ENCODE peak calls at places on chromosomes 1 and 21, in nine cellular contexts. One of them, this sample, is unnamed.

GRCh38 chr1:15210651-15211390 is 36.2 kb upstream of the FHAD1 start:
- DNase-seq in Panc1: no peak
- DNase-seq in adrenal gland: no peak
- DNase-seq in IMR-90: no peak
- DNase-seq in breast epithelium: no peak
- DNase-seq in CD8-positive, alpha-beta memory T cell: no peak
- DNase-seq in CD8-positive, alpha-beta T cell: no peak
- DNase-seq in body of pancreas: no peak
- DNase-seq in neuronal stem cell: no peak
- DNase-seq in this sample: no peak

GRCh38 chr21:17003763-17004373 is 509.0 kb upstream of the CXADR start:
- DNase-seq in CD8-positive, alpha-beta T cell: no peak
- DNase-seq in neuronal stem cell: no peak
- DNase-seq in adrenal gland: no peak
- DNase-seq in CD8-positive, alpha-beta memory T cell: no peak
- DNase-seq in body of pancreas: no peak
- DNase-seq in Panc1: no peak
- DNase-seq in breast epithelium: no peak
- DNase-seq in IMR-90: peak; percentile 3
- DNase-seq in this sample: no peak

GRCh38 chr1:42971848-42972291 is 13.2 kb upstream of the SLC2A1 start:
- DNase-seq in breast epithelium: no peak
- DNase-seq in adrenal gland: no peak
- DNase-seq in IMR-90: peak; percentile 94
- DNase-seq in CD8-positive, alpha-beta memory T cell: no peak
- DNase-seq in body of pancreas: no peak
- DNase-seq in Panc1: no peak
- DNase-seq in neuronal stem cell: no peak
- DNase-seq in CD8-positive, alpha-beta T cell: no peak
- DNase-seq in this sample: no peak

GRCh38 chr1:53255031-53255430 is 16.7 kb upstream of the MAGOH start:
- DNase-seq in breast epithelium: no peak
- DNase-seq in CD8-positive, alpha-beta memory T cell: no peak
- DNase-seq in body of pancreas: no peak
- DNase-seq in CD8-positive, alpha-beta T cell: no peak
- DNase-seq in IMR-90: no peak
- DNase-seq in Panc1: no peak
- DNase-seq in adrenal gland: no peak
- DNase-seq in neuronal stem cell: no peak
- DNase-seq in this sample: no peak

GRCh38 chr1:87115317-87115885 is 201.0 kb downstream of the HS2ST1 start:
- DNase-seq in Panc1: no peak
- DNase-seq in IMR-90: peak; percentile 85
- DNase-seq in adrenal gland: no peak
- DNase-seq in body of pancreas: no peak
- DNase-seq in CD8-positive, alpha-beta memory T cell: no peak
- DNase-seq in neuronal stem cell: no peak
- DNase-seq in CD8-positive, alpha-beta T cell: no peak
- DNase-seq in breast epithelium: no peak
- DNase-seq in this sample: peak; percentile 49

GRCh38 chr1:63732666-63733065 is 41.2 kb upstream of the ROR1 start:
- DNase-seq in breast epithelium: no peak
- DNase-seq in body of pancreas: no peak
- DNase-seq in CD8-positive, alpha-beta T cell: no peak
- DNase-seq in Panc1: no peak
- DNase-seq in neuronal stem cell: no peak
- DNase-seq in CD8-positive, alpha-beta memory T cell: no peak
- DNase-seq in IMR-90: peak; percentile 44
- DNase-seq in adrenal gland: no peak
- DNase-seq in this sample: no peak

GRCh38 chr1:168360151-168360550 is 79.5 kb downstream of the TBX19 start:
- DNase-seq in breast epithelium: no peak
- DNase-seq in CD8-positive, alpha-beta memory T cell: no peak
- DNase-seq in body of pancreas: no peak
- DNase-seq in CD8-positive, alpha-beta T cell: no peak
- DNase-seq in adrenal gland: no peak
- DNase-seq in IMR-90: no peak
- DNase-seq in Panc1: no peak
- DNase-seq in neuronal stem cell: no peak
- DNase-seq in this sample: no peak

GRCh38 chr1:147700042-147700711 is 29.9 kb upstream of the ACP6 start:
- DNase-seq in breast epithelium: no peak
- DNase-seq in IMR-90: peak; percentile 64
- DNase-seq in adrenal gland: peak; percentile 81
- DNase-seq in neuronal stem cell: peak; percentile 50
- DNase-seq in CD8-positive, alpha-beta memory T cell: peak; percentile 40
- DNase-seq in CD8-positive, alpha-beta T cell: peak; percentile 71
- DNase-seq in body of pancreas: peak; percentile 83
- DNase-seq in Panc1: no peak
- DNase-seq in this sample: peak; percentile 59

GRCh38 chr1:212293579-212293978 is 8.4 kb downstream of the PPP2R5A start:
- DNase-seq in IMR-90: peak; percentile 38
- DNase-seq in CD8-positive, alpha-beta T cell: no peak
- DNase-seq in adrenal gland: no peak
- DNase-seq in Panc1: no peak
- DNase-seq in neuronal stem cell: no peak
- DNase-seq in body of pancreas: no peak
- DNase-seq in breast epithelium: no peak
- DNase-seq in CD8-positive, alpha-beta memory T cell: no peak
- DNase-seq in this sample: no peak

GRCh38 chr1:172762087-172762486 is 103.2 kb downstream of the FASLG start:
- DNase-seq in IMR-90: no peak
- DNase-seq in body of pancreas: no peak
- DNase-seq in adrenal gland: no peak
- DNase-seq in Panc1: no peak
- DNase-seq in CD8-positive, alpha-beta T cell: no peak
- DNase-seq in breast epithelium: no peak
- DNase-seq in neuronal stem cell: no peak
- DNase-seq in CD8-positive, alpha-beta memory T cell: no peak
- DNase-seq in this sample: no peak

GRCh38 chr1:57307382-57307781 is 116.5 kb downstream of the DAB1 start:
- DNase-seq in IMR-90: no peak
- DNase-seq in CD8-positive, alpha-beta T cell: peak; percentile 65
- DNase-seq in body of pancreas: no peak
- DNase-seq in adrenal gland: no peak
- DNase-seq in neuronal stem cell: no peak
- DNase-seq in Panc1: no peak
- DNase-seq in CD8-positive, alpha-beta memory T cell: peak; percentile 79
- DNase-seq in breast epithelium: no peak
- DNase-seq in this sample: no peak

GRCh38 chr1:85555867-85556577 is 24.5 kb upstream of the CCN1 start:
- DNase-seq in Panc1: no peak
- DNase-seq in IMR-90: no peak
- DNase-seq in CD8-positive, alpha-beta T cell: no peak
- DNase-seq in neuronal stem cell: no peak
- DNase-seq in adrenal gland: no peak
- DNase-seq in body of pancreas: no peak
- DNase-seq in CD8-positive, alpha-beta memory T cell: no peak
- DNase-seq in breast epithelium: no peak
- DNase-seq in this sample: no peak

GRCh38 chr1:203320546-203321272 is 15.4 kb downstream of the BTG2 start:
- DNase-seq in CD8-positive, alpha-beta memory T cell: peak; percentile 65
- DNase-seq in body of pancreas: peak; percentile 83
- DNase-seq in IMR-90: peak; percentile 63
- DNase-seq in CD8-positive, alpha-beta T cell: peak; percentile 87
- DNase-seq in Panc1: no peak
- DNase-seq in adrenal gland: no peak
- DNase-seq in neuronal stem cell: no peak
- DNase-seq in breast epithelium: peak; percentile 70
- DNase-seq in this sample: no peak

DNA sequence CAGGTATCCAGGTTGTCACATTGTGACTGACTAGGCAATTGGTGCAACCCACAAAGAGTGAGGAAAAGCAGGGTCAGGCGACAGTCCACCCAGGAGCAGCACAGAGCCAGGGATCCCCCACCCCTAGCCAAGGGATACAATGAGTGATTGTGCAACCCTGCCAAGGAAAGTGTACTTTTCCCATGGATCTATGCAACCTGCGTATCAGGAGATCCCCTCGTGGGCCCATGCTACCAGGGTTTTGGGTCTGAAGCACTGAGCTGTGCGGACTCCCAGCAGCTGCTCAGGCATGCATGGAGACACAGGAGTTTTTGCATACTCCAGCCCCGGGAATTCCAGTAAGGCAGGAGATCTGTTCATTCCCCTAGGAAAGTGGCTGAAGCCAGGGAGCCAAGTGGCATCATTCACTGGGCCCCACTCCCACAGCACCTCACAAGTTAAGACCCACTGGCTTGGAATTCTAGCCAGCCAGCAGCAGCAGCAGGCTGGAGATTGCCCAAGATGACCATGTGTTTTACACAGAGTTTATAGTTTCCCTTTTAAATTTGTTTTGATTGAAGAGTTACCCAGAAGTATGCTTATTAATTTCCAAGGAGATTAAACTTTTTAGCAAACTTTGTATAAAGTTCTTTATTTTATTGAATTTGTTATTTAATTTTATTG is 136.0 kb downstream of the LTN1 start:
- DNase-seq in breast epithelium: no peak
- DNase-seq in CD8-positive, alpha-beta T cell: no peak
- DNase-seq in adrenal gland: no peak
- DNase-seq in Panc1: no peak
- DNase-seq in neuronal stem cell: peak; percentile 1
- DNase-seq in IMR-90: no peak
- DNase-seq in body of pancreas: no peak
- DNase-seq in CD8-positive, alpha-beta memory T cell: no peak
- DNase-seq in this sample: no peak
- H3K36me3 ChIP-seq in breast epithelium: no peaks in the 10 kb centered on the region
- H3K36me3 ChIP-seq in CD8-positive, alpha-beta T cell: no peaks in the 10 kb centered on the region
- H3K36me3 ChIP-seq in adrenal gland: no peaks in the 10 kb centered on the region
- H3K36me3 ChIP-seq in Panc1: no peaks in the 10 kb centered on the region
- H3K36me3 ChIP-seq in neuronal stem cell: no peaks in the 10 kb centered on the region
- H3K36me3 ChIP-seq in IMR-90: no peaks in the 10 kb centered on the region
- H3K36me3 ChIP-seq in body of pancreas: no peaks in the 10 kb centered on the region
- H3K36me3 ChIP-seq in CD8-positive, alpha-beta memory T cell: no peaks in the 10 kb centered on the region
- H3K36me3 ChIP-seq in this sample: no peaks in the 10 kb centered on the region

GRCh38 chr1:97304366-97304765 is 582.8 kb downstream of the PTBP2 start:
- DNase-seq in CD8-positive, alpha-beta T cell: no peak
- DNase-seq in IMR-90: no peak
- DNase-seq in Panc1: no peak
- DNase-seq in neuronal stem cell: no peak
- DNase-seq in CD8-positive, alpha-beta memory T cell: no peak
- DNase-seq in breast epithelium: no peak
- DNase-seq in body of pancreas: no peak
- DNase-seq in adrenal gland: no peak
- DNase-seq in this sample: no peak
- H3K36me3 ChIP-seq in CD8-positive, alpha-beta T cell: no peaks in the 10 kb centered on the region
- H3K36me3 ChIP-seq in IMR-90: no peaks in the 10 kb centered on the region
- H3K36me3 ChIP-seq in Panc1: no peaks in the 10 kb centered on the region
- H3K36me3 ChIP-seq in neuronal stem cell: no peaks in the 10 kb centered on the region
- H3K36me3 ChIP-seq in CD8-positive, alpha-beta memory T cell: peaks cover 3% of the 10 kb centered on the region
- H3K36me3 ChIP-seq in breast epithelium: no peaks in the 10 kb centered on the region
- H3K36me3 ChIP-seq in body of pancreas: no peaks in the 10 kb centered on the region
- H3K36me3 ChIP-seq in adrenal gland: no peaks in the 10 kb centered on the region
- H3K36me3 ChIP-seq in this sample: no peaks in the 10 kb centered on the region

GRCh38 chr1:156598125-156598524 is 3.2 kb downstream of the GPATCH4 start:
- DNase-seq in CD8-positive, alpha-beta memory T cell: no peak
- DNase-seq in IMR-90: no peak
- DNase-seq in neuronal stem cell: no peak
- DNase-seq in Panc1: no peak
- DNase-seq in breast epithelium: no peak
- DNase-seq in body of pancreas: no peak
- DNase-seq in CD8-positive, alpha-beta T cell: no peak
- DNase-seq in adrenal gland: no peak
- DNase-seq in this sample: no peak
- H3K36me3 ChIP-seq in CD8-positive, alpha-beta memory T cell: peaks cover 24% of the 10 kb centered on the region
- H3K36me3 ChIP-seq in IMR-90: peaks cover 33% of the 10 kb centered on the region
- H3K36me3 ChIP-seq in neuronal stem cell: peaks cover 66% of the 10 kb centered on the region
- H3K36me3 ChIP-seq in Panc1: peaks cover 22% of the 10 kb centered on the region
- H3K36me3 ChIP-seq in breast epithelium: no peaks in the 10 kb centered on the region
- H3K36me3 ChIP-seq in body of pancreas: no peaks in the 10 kb centered on the region
- H3K36me3 ChIP-seq in CD8-positive, alpha-beta T cell: peaks cover 38% of the 10 kb centered on the region
- H3K36me3 ChIP-seq in adrenal gland: no peaks in the 10 kb centered on the region
- H3K36me3 ChIP-seq in this sample: peaks cover 19% of the 10 kb centered on the region

GRCh38 chr1:116767782-116768382 is 13.7 kb downstream of the CD2 start:
- DNase-seq in Panc1: no peak
- DNase-seq in breast epithelium: no peak
- DNase-seq in CD8-positive, alpha-beta memory T cell: no peak
- DNase-seq in neuronal stem cell: no peak
- DNase-seq in adrenal gland: no peak
- DNase-seq in body of pancreas: no peak
- DNase-seq in IMR-90: no peak
- DNase-seq in CD8-positive, alpha-beta T cell: no peak
- DNase-seq in this sample: no peak

GRCh38 chr1:116769561-116769977 is 15.3 kb downstream of the CD2 start:
- DNase-seq in adrenal gland: no peak
- DNase-seq in Panc1: no peak
- DNase-seq in body of pancreas: no peak
- DNase-seq in breast epithelium: no peak
- DNase-seq in CD8-positive, alpha-beta memory T cell: peak; percentile 56
- DNase-seq in neuronal stem cell: no peak
- DNase-seq in CD8-positive, alpha-beta T cell: peak; percentile 80
- DNase-seq in IMR-90: no peak
- DNase-seq in this sample: no peak

GRCh38 chr1:116766616-116767469 is 12.6 kb downstream of the CD2 start:
- DNase-seq in CD8-positive, alpha-beta T cell: peak; percentile 53
- DNase-seq in neuronal stem cell: no peak
- DNase-seq in CD8-positive, alpha-beta memory T cell: no peak
- DNase-seq in body of pancreas: no peak
- DNase-seq in adrenal gland: no peak
- DNase-seq in breast epithelium: no peak
- DNase-seq in Panc1: no peak
- DNase-seq in IMR-90: no peak
- DNase-seq in this sample: no peak

GRCh38 chr1:116769050-116769449 is 14.8 kb downstream of the CD2 start:
- DNase-seq in adrenal gland: no peak
- DNase-seq in neuronal stem cell: no peak
- DNase-seq in CD8-positive, alpha-beta T cell: no peak
- DNase-seq in Panc1: no peak
- DNase-seq in breast epithelium: no peak
- DNase-seq in IMR-90: no peak
- DNase-seq in CD8-positive, alpha-beta memory T cell: no peak
- DNase-seq in body of pancreas: no peak
- DNase-seq in this sample: no peak

GRCh38 chr1:116768416-116768815 is 14.2 kb downstream of the CD2 start:
- DNase-seq in neuronal stem cell: no peak
- DNase-seq in breast epithelium: no peak
- DNase-seq in body of pancreas: no peak
- DNase-seq in adrenal gland: no peak
- DNase-seq in CD8-positive, alpha-beta T cell: no peak
- DNase-seq in CD8-positive, alpha-beta memory T cell: no peak
- DNase-seq in Panc1: no peak
- DNase-seq in IMR-90: no peak
- DNase-seq in this sample: no peak
- H3K36me3 ChIP-seq in neuronal stem cell: no peaks in the 10 kb centered on the region
- H3K36me3 ChIP-seq in breast epithelium: no peaks in the 10 kb centered on the region
- H3K36me3 ChIP-seq in body of pancreas: no peaks in the 10 kb centered on the region
- H3K36me3 ChIP-seq in adrenal gland: no peaks in the 10 kb centered on the region
- H3K36me3 ChIP-seq in CD8-positive, alpha-beta T cell: peaks cover 42% of the 10 kb centered on the region
- H3K36me3 ChIP-seq in CD8-positive, alpha-beta memory T cell: peaks cover 37% of the 10 kb centered on the region
- H3K36me3 ChIP-seq in Panc1: no peaks in the 10 kb centered on the region
- H3K36me3 ChIP-seq in IMR-90: no peaks in the 10 kb centered on the region
- H3K36me3 ChIP-seq in this sample: no peaks in the 10 kb centered on the region

DNA sequence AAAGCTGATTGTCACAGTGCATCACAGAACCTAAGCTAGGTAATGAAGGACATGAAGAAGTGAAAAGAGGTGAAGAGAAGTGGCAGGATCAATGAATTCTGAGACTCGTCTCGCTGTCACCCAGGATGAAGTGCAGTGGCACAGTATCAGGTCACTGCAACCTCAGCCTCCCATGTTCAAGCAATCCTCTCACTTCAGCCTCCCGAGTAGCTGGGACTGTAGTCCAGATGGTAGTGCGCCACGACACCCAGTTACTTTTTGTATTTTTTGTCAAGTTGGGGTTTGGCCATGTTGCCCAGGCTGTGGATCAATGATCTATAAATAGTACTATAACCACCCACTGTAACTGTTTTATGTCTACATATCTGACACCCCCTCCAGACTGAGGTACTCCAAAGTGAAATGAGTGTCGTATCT is 33.1 kb downstream of the PTP4A2 start:
- DNase-seq in IMR-90: no peak
- DNase-seq in CD8-positive, alpha-beta T cell: no peak
- DNase-seq in adrenal gland: no peak
- DNase-seq in neuronal stem cell: no peak
- DNase-seq in breast epithelium: no peak
- DNase-seq in Panc1: no peak
- DNase-seq in body of pancreas: no peak
- DNase-seq in CD8-positive, alpha-beta memory T cell: no peak
- DNase-seq in this sample: no peak
- H3K36me3 ChIP-seq in IMR-90: peaks cover 23% of the 10 kb centered on the region
- H3K36me3 ChIP-seq in CD8-positive, alpha-beta T cell: peaks cover 25% of the 10 kb centered on the region
- H3K36me3 ChIP-seq in adrenal gland: no peaks in the 10 kb centered on the region
- H3K36me3 ChIP-seq in neuronal stem cell: peaks cover 51% of the 10 kb centered on the region
- H3K36me3 ChIP-seq in breast epithelium: no peaks in the 10 kb centered on the region
- H3K36me3 ChIP-seq in Panc1: peaks cover 31% of the 10 kb centered on the region
- H3K36me3 ChIP-seq in body of pancreas: peaks cover 6% of the 10 kb centered on the region
- H3K36me3 ChIP-seq in CD8-positive, alpha-beta memory T cell: peaks cover 24% of the 10 kb centered on the region
- H3K36me3 ChIP-seq in this sample: peaks cover 40% of the 10 kb centered on the region